ENCODE peak calls at places on chromosomes 2 and 18, in seven cellular contexts. L, Q, W, E, H, U and I are unnamed samples.

GRCh38 chr2:7028846-7029245 is 111.6 kb downstream of the RNF144A start:
- DNase-seq in L (no peak), Q (no peak), W (no peak), E (no peak), H (no peak), U (no peak), I (no peak)

GRCh38 chr2:103823847-103824246 is 1030.1 kb upstream of the POU3F3 start:
- DNase-seq in L (no peak), Q (no peak), W (no peak), E (no peak), H (no peak), U (no peak), I (peak; percentile 16)

GRCh38 chr2:146985753-146986152 is 859.1 kb upstream of the ACVR2A start:
- DNase-seq in L (no peak), Q (no peak), W (no peak), E (no peak), H (no peak), U (no peak), I (no peak)

GRCh38 chr2:21044694-21045371 is 960 bp upstream of the APOB start:
- DNase-seq in L (no peak), Q (no peak), W (no peak), E (no peak), H (no peak), U (no peak), I (no peak)

GRCh38 chr2:40240067-40240466 is 211.8 kb downstream of the SLC8A1 start:
- DNase-seq in L (no peak), Q (no peak), W (peak; percentile 98), E (peak; percentile 46), H (peak; percentile 76), U (peak; percentile 98), I (peak; percentile 86)

GRCh38 chr2:105919191-105919811 is 174.6 kb downstream of the NCK2 start:
- DNase-seq in L (no peak), Q (no peak), W (no peak), E (no peak), H (peak; percentile 87), U (no peak), I (peak; percentile 61)

GRCh38 chr2:40016151-40016885 is 237.3 kb upstream of the THUMPD2 start:
- DNase-seq in L (no peak), Q (no peak), W (no peak), E (peak; percentile 10), H (no peak), U (no peak), I (peak; percentile 26)

GRCh38 chr2:108243566-108243965 is 3.8 kb downstream of the SULT1C3 start:
- DNase-seq in L (no peak), Q (no peak), W (no peak), E (no peak), H (peak; percentile 54), U (no peak), I (peak; percentile 86)

GRCh38 chr18:61953161-61953560 is 60.4 kb upstream of the RNF152 start:
- DNase-seq in L (no peak), Q (no peak), W (no peak), E (no peak), H (peak; percentile 36), U (no peak), I (no peak)

GRCh38 chr18:61955644-61956043 is 62.8 kb upstream of the RNF152 start:
- DNase-seq in L (no peak), Q (peak; percentile 35), W (no peak), E (no peak), H (no peak), U (no peak), I (no peak)

GRCh38 chr18:61953641-61954040 is 60.8 kb upstream of the RNF152 start:
- DNase-seq in L (no peak), Q (no peak), W (no peak), E (no peak), H (no peak), U (no peak), I (no peak)

GRCh38 chr18:61954347-61954746 is 61.5 kb upstream of the RNF152 start:
- DNase-seq in L (no peak), Q (no peak), W (no peak), E (no peak), H (no peak), U (no peak), I (no peak)

DNA sequence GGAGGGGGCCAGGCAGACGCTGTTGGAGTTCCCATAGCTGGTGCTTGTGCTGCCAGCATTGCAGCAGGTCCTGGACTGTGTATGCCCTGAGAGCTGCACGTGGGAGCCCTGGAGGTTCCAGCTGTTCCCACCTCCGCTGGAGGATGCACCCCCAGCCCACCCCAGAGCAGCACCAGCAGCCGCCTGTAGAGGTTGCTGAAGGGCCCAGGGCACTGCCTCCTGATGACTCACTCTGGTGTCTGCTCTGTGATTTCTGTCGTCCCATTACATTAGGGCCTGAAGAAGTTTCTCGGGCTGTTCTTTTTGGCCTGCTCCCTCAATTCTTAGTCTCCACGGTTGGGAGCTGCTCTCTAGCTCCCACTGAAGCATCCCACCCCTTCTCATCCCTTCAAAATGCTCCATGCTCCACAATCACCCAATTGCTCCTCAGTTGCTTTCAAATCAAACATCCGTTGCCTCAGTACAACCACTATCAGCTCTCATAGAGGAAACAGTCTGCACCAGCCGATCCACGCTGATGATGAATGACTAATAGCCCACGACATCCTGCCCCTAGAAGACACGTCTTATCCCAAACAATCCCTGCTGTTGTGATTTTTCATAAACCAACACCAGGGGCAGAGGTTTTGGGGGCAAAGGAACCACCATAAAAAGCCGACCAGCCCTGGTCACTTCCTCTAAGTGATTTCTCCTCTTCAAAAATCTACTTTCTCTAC is 65.2 kb upstream of the RNF152 start:
- DNase-seq in L (no peak), Q (no peak), W (no peak), E (no peak), H (no peak), U (peak; percentile 82), I (peak; percentile 27)
- TF ChIP-seq CTCF in L (peak; percentile 43), Q (no peak), W (peak; percentile 19), E (no peak), H (peak; percentile 27), U (peak; percentile 73), I (peak; percentile 26)

GRCh38 chr2:241901500-241902351 is 32.2 kb downstream of the RTP5 start:
- DNase-seq in L (peak; percentile 78), Q (no peak), W (no peak), E (no peak), H (peak; percentile 70), U (no peak), I (peak; percentile 57)

GRCh38 chr2:241904011-241904718 is 34.6 kb downstream of the RTP5 start:
- DNase-seq in L (no peak), Q (no peak), W (no peak), E (no peak), H (no peak), U (no peak), I (no peak)

GRCh38 chr2:241901018-241901380 is 31.5 kb downstream of the RTP5 start:
- DNase-seq in L (no peak), Q (no peak), W (no peak), E (no peak), H (no peak), U (no peak), I (no peak)

GRCh38 chr2:241903121-241904010 is 33.8 kb downstream of the RTP5 start:
- DNase-seq in L (no peak), Q (no peak), W (no peak), E (no peak), H (no peak), U (no peak), I (no peak)

DNA sequence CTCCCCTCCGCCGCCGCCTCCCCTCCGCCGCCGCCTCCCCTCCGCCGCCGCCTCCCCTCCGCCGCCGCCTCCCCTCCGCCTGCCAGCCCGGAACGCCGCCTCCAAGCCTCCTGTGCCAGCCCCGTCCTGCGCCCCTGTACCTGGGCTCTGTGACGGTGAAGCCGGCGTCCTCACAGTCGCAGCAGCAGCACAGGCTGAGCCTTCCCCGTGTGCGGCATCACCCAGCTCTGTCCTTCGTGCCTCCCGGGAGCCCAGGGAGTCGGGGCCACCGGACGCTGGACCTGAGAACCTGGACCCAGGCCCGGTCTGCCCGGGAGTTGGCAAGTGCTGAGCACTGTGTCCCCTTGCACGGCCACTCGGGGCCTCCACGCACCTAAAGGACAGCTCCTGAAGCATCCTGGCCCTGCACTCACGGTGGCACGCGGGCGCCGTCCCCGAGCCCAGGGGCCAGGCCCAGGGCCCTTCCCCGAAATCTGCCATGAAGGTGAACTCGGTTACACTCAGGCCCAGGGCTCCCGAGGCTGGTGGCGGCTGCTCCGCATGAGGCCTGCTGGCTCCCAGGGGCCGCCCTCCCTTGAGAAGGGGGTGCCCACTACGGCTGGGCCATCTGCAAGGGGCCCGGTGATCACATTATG is 32.9 kb downstream of the RTP5 start:
- DNase-seq in L (no peak), Q (no peak), W (no peak), E (no peak), H (no peak), U (no peak), I (no peak)
- H3K4me3 ChIP-seq in L (no peak overlapping the region), Q (no peak overlapping the region), W (no peak overlapping the region), E (no peak overlapping the region), H (no peak overlapping the region), U (no peak overlapping the region), I (no peak overlapping the region)

GRCh38 chr2:86049529-86049928 is 56.2 kb downstream of the POLR1A start:
- DNase-seq in L (no peak), Q (no peak), W (no peak), E (no peak), H (no peak), U (no peak), I (no peak)

GRCh38 chr2:86048383-86048701 is 57.3 kb downstream of the POLR1A start:
- DNase-seq in L (no peak), Q (no peak), W (no peak), E (no peak), H (no peak), U (no peak), I (no peak)

GRCh38 chr2:86048888-86049287 is 56.8 kb downstream of the POLR1A start:
- DNase-seq in L (no peak), Q (no peak), W (no peak), E (no peak), H (no peak), U (no peak), I (no peak)

GRCh38 chr2:86052265-86052664 is 53.4 kb downstream of the POLR1A start:
- DNase-seq in L (no peak), Q (no peak), W (no peak), E (no peak), H (no peak), U (no peak), I (no peak)

GRCh38 chr2:86050301-86050700 is 55.4 kb downstream of the POLR1A start:
- DNase-seq in L (no peak), Q (no peak), W (no peak), E (no peak), H (no peak), U (no peak), I (no peak)
- TF ChIP-seq CTCF in L (no peak), Q (no peak), W (no peak), E (no peak), H (no peak), U (no peak), I (no peak)

DNA sequence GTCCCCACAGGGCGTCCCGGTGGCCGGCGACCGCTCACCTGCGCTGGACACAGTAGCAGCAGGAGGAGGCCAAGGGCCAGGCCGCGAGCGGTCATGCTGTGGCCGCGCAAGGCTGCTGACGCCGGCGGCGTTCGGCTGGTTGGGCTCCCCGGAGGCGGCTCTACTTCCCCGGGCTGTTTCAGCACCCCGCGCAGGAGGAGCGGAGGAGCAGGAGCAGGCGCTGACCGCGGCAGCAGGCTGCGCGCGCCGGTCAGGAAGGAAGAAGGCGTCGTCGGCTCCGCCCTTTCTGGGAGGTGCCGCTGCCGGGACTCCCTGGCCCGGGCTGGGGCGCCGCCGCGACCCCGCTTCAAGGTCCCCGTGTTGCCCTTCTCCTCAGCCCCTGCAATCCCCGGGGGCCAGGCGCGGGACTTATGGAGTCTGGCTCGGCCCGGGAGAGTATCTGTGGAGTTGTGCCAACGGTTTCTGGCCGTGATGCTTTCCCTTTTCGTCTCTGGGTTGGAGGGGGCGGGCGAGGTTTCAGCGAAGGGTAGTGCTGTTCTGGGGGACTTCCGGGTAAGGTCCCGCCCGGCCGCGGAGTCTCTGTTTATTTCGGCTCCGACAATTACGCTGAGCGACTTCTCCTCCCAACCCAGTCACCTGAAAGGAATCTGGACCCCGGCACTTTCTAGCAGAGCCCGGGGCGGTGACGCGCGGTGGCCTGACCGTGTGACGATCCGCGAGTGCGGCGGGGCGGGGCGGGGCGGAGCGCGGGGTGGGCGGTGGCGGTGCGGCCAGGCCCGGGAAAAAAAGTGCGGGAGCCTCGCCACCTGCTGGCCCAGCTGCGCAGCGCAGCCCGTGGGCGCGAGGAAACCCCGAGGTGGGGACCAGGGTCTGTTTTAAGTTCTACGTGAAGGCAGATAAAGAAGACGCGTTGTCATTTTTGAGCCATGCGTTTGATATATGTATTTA is at the start of gene NPC1:
- DNase-seq in L (peak; percentile 97), Q (peak; percentile 94), W (peak; percentile 95), E (peak; percentile 95), H (peak; percentile 97), U (peak; percentile 95), I (peak; percentile 99)
- H3K4me3 ChIP-seq in L (peak within 1 kb of the TSS; percentile 62), Q (peak within 1 kb of the TSS; percentile 87), W (peak within 1 kb of the TSS; percentile 95), E (peak within 1 kb of the TSS; percentile 95), H (peak within 1 kb of the TSS; percentile 90), U (peak within 1 kb of the TSS; percentile 85), I (peak within 1 kb of the TSS; percentile 80)